ENCODE peak calls at places on chromosome 3, in ten cellular contexts. One of them, this sample, is unnamed.

GRCh38 chr3:108090066-108090700 is 648 bp downstream of the CD47 start:
- DNase-seq in heart right ventricle: peak; percentile 33
- DNase-seq in right atrium auricular region: no peak
- DNase-seq in upper lobe of right lung: no peak
- DNase-seq in Panc1: no peak
- DNase-seq in neural progenitor cell: peak; percentile 48
- DNase-seq in mammary epithelial cell: peak; percentile 62
- DNase-seq in esophagus squamous epithelium: no peak
- DNase-seq in transverse colon: peak; percentile 29
- DNase-seq in HCT116: no peak
- DNase-seq in this sample: peak; percentile 59

GRCh38 chr3:47964740-47965139 is 51.5 kb downstream of the MAP4 start:
- DNase-seq in heart right ventricle: no peak
- DNase-seq in right atrium auricular region: no peak
- DNase-seq in upper lobe of right lung: no peak
- DNase-seq in Panc1: no peak
- DNase-seq in neural progenitor cell: no peak
- DNase-seq in mammary epithelial cell: no peak
- DNase-seq in esophagus squamous epithelium: no peak
- DNase-seq in transverse colon: no peak
- DNase-seq in HCT116: no peak
- DNase-seq in this sample: no peak

GRCh38 chr3:190697901-190698300 is 164.6 kb downstream of the GMNC start:
- DNase-seq in heart right ventricle: no peak
- DNase-seq in right atrium auricular region: no peak
- DNase-seq in upper lobe of right lung: no peak
- DNase-seq in Panc1: no peak
- DNase-seq in neural progenitor cell: no peak
- DNase-seq in mammary epithelial cell: peak; percentile 73
- DNase-seq in esophagus squamous epithelium: no peak
- DNase-seq in transverse colon: no peak
- DNase-seq in HCT116: no peak
- DNase-seq in this sample: no peak

GRCh38 chr3:7800006-7800780 is 701.4 kb upstream of the LMCD1 start:
- DNase-seq in heart right ventricle: no peak
- DNase-seq in right atrium auricular region: no peak
- DNase-seq in upper lobe of right lung: no peak
- DNase-seq in Panc1: no peak
- DNase-seq in neural progenitor cell: peak; percentile 4
- DNase-seq in mammary epithelial cell: no peak
- DNase-seq in esophagus squamous epithelium: no peak
- DNase-seq in transverse colon: no peak
- DNase-seq in HCT116: no peak
- DNase-seq in this sample: no peak

GRCh38 chr3:70943886-70944285 is 631.4 kb upstream of the MDFIC2 start:
- DNase-seq in heart right ventricle: no peak
- DNase-seq in right atrium auricular region: no peak
- DNase-seq in upper lobe of right lung: no peak
- DNase-seq in Panc1: no peak
- DNase-seq in neural progenitor cell: no peak
- DNase-seq in mammary epithelial cell: no peak
- DNase-seq in esophagus squamous epithelium: no peak
- DNase-seq in transverse colon: no peak
- DNase-seq in HCT116: no peak
- DNase-seq in this sample: no peak

GRCh38 chr3:41681479-41681878 is 280.4 kb downstream of the ULK4 start:
- DNase-seq in heart right ventricle: no peak
- DNase-seq in right atrium auricular region: no peak
- DNase-seq in upper lobe of right lung: no peak
- DNase-seq in Panc1: no peak
- DNase-seq in neural progenitor cell: no peak
- DNase-seq in mammary epithelial cell: peak; percentile 87
- DNase-seq in esophagus squamous epithelium: no peak
- DNase-seq in transverse colon: no peak
- DNase-seq in HCT116: no peak
- DNase-seq in this sample: peak; percentile 3

GRCh38 chr3:99532246-99532645 is 106.1 kb upstream of the COL8A1 start:
- DNase-seq in heart right ventricle: peak; percentile 23
- DNase-seq in right atrium auricular region: no peak
- DNase-seq in upper lobe of right lung: no peak
- DNase-seq in Panc1: peak; percentile 25
- DNase-seq in neural progenitor cell: peak; percentile 80
- DNase-seq in mammary epithelial cell: peak; percentile 54
- DNase-seq in esophagus squamous epithelium: no peak
- DNase-seq in transverse colon: peak; percentile 37
- DNase-seq in HCT116: peak; percentile 31
- DNase-seq in this sample: no peak

GRCh38 chr3:165502707-165503106 is 306.5 kb upstream of the SLITRK3 start:
- DNase-seq in heart right ventricle: no peak
- DNase-seq in right atrium auricular region: no peak
- DNase-seq in upper lobe of right lung: no peak
- DNase-seq in Panc1: no peak
- DNase-seq in neural progenitor cell: peak; percentile 52
- DNase-seq in mammary epithelial cell: no peak
- DNase-seq in esophagus squamous epithelium: no peak
- DNase-seq in transverse colon: no peak
- DNase-seq in HCT116: no peak
- DNase-seq in this sample: no peak

GRCh38 chr3:158743664-158744566 is 11.7 kb upstream of the RARRES1 start:
- DNase-seq in heart right ventricle: no peak
- DNase-seq in right atrium auricular region: no peak
- DNase-seq in upper lobe of right lung: no peak
- DNase-seq in Panc1: no peak
- DNase-seq in neural progenitor cell: no peak
- DNase-seq in mammary epithelial cell: peak; percentile 22
- DNase-seq in esophagus squamous epithelium: no peak
- DNase-seq in transverse colon: peak; percentile 42
- DNase-seq in HCT116: no peak
- DNase-seq in this sample: no peak

GRCh38 chr3:170090601-170090981 is 52.8 kb downstream of the GPR160 start:
- DNase-seq in heart right ventricle: no peak
- DNase-seq in right atrium auricular region: no peak
- DNase-seq in upper lobe of right lung: no peak
- DNase-seq in Panc1: no peak
- DNase-seq in neural progenitor cell: no peak
- DNase-seq in mammary epithelial cell: no peak
- DNase-seq in esophagus squamous epithelium: no peak
- DNase-seq in transverse colon: no peak
- DNase-seq in HCT116: no peak
- DNase-seq in this sample: no peak

GRCh38 chr3:49498655-49499054 is 28.6 kb downstream of the DAG1 start:
- DNase-seq in heart right ventricle: no peak
- DNase-seq in right atrium auricular region: no peak
- DNase-seq in upper lobe of right lung: no peak
- DNase-seq in Panc1: no peak
- DNase-seq in neural progenitor cell: no peak
- DNase-seq in mammary epithelial cell: no peak
- DNase-seq in esophagus squamous epithelium: no peak
- DNase-seq in transverse colon: no peak
- DNase-seq in HCT116: no peak
- DNase-seq in this sample: no peak

GRCh38 chr3:151871639-151872468 is 1.6 kb upstream of the SUCNR1 start:
- DNase-seq in heart right ventricle: peak; percentile 17
- DNase-seq in right atrium auricular region: no peak
- DNase-seq in upper lobe of right lung: no peak
- DNase-seq in Panc1: no peak
- DNase-seq in neural progenitor cell: no peak
- DNase-seq in mammary epithelial cell: no peak
- DNase-seq in esophagus squamous epithelium: no peak
- DNase-seq in transverse colon: no peak
- DNase-seq in HCT116: no peak
- DNase-seq in this sample: no peak

GRCh38 chr3:124764746-124765145 is 34.5 kb downstream of the UMPS start:
- DNase-seq in heart right ventricle: no peak
- DNase-seq in right atrium auricular region: no peak
- DNase-seq in upper lobe of right lung: no peak
- DNase-seq in Panc1: no peak
- DNase-seq in neural progenitor cell: no peak
- DNase-seq in mammary epithelial cell: no peak
- DNase-seq in esophagus squamous epithelium: no peak
- DNase-seq in transverse colon: no peak
- DNase-seq in HCT116: no peak
- DNase-seq in this sample: no peak

GRCh38 chr3:158455406-158455805 is 115.6 kb upstream of the MLF1 start:
- DNase-seq in heart right ventricle: no peak
- DNase-seq in right atrium auricular region: no peak
- DNase-seq in upper lobe of right lung: no peak
- DNase-seq in Panc1: no peak
- DNase-seq in neural progenitor cell: no peak
- DNase-seq in mammary epithelial cell: no peak
- DNase-seq in esophagus squamous epithelium: no peak
- DNase-seq in transverse colon: no peak
- DNase-seq in HCT116: no peak
- DNase-seq in this sample: no peak

GRCh38 chr3:159187232-159187631 is 385.4 kb downstream of the MFSD1 start:
- DNase-seq in heart right ventricle: peak; percentile 4
- DNase-seq in right atrium auricular region: no peak
- DNase-seq in upper lobe of right lung: no peak
- DNase-seq in Panc1: no peak
- DNase-seq in neural progenitor cell: no peak
- DNase-seq in mammary epithelial cell: no peak
- DNase-seq in esophagus squamous epithelium: no peak
- DNase-seq in transverse colon: no peak
- DNase-seq in HCT116: no peak
- DNase-seq in this sample: no peak

GRCh38 chr3:31980530-31981205 is 394 bp downstream of the OSBPL10 start:
- DNase-seq in heart right ventricle: peak; percentile 27
- DNase-seq in right atrium auricular region: no peak
- DNase-seq in upper lobe of right lung: peak; percentile 90
- DNase-seq in Panc1: no peak
- DNase-seq in neural progenitor cell: peak; percentile 78
- DNase-seq in mammary epithelial cell: peak; percentile 81
- DNase-seq in esophagus squamous epithelium: peak; percentile 29
- DNase-seq in transverse colon: peak; percentile 81
- DNase-seq in HCT116: peak; percentile 53
- DNase-seq in this sample: no peak
- H3K27ac ChIP-seq in heart right ventricle: peak overlapping the region; percentile 83
- H3K27ac ChIP-seq in right atrium auricular region: peak overlapping the region; percentile 76
- H3K27ac ChIP-seq in upper lobe of right lung: peak overlapping the region; percentile 85
- H3K27ac ChIP-seq in Panc1: peak overlapping the region; percentile 99
- H3K27ac ChIP-seq in neural progenitor cell: no peak overlapping the region
- H3K27ac ChIP-seq in mammary epithelial cell: peak overlapping the region; percentile 88
- H3K27ac ChIP-seq in esophagus squamous epithelium: peak overlapping the region; percentile 98
- H3K27ac ChIP-seq in transverse colon: peak overlapping the region; percentile 98
- H3K27ac ChIP-seq in HCT116: peak overlapping the region; percentile 97
- H3K27ac ChIP-seq in this sample: peak overlapping the region; percentile 99

DNA sequence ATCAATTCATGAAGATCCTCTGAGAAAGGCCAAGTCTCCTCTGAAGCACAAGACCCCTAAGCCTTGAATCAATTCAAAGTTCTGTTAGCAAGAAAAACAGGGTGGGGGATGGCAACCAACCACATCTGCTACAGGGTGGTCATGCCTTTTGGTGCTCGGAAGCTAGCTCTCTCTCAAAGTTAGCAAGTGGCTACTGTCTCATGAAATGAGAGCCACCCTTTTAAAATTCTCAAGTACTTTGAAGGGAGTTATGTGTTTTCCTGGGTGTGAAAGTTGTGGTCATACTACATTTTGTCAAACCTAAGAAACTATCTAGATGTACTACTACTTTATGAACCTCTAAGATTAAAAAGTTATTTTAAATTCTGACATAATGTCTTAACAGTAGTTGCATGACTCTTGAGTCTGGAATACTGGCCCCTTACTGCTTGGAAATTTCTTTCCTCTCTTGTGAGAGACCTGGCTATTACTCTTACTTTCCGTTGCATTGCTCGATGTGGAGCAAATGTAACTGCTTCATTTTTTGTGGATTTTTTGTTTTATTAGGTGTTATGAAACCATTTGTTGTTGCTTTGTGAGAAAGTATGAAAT is 116.1 kb downstream of the CHST2 start:
- DNase-seq in heart right ventricle: no peak
- DNase-seq in right atrium auricular region: no peak
- DNase-seq in upper lobe of right lung: no peak
- DNase-seq in Panc1: no peak
- DNase-seq in neural progenitor cell: no peak
- DNase-seq in mammary epithelial cell: no peak
- DNase-seq in esophagus squamous epithelium: no peak
- DNase-seq in transverse colon: no peak
- DNase-seq in HCT116: no peak
- DNase-seq in this sample: no peak
- TF ChIP-seq CTCF in heart right ventricle: no peak
- TF ChIP-seq CTCF in right atrium auricular region: no peak
- TF ChIP-seq CTCF in upper lobe of right lung: no peak
- TF ChIP-seq CTCF in Panc1: no peak
- TF ChIP-seq CTCF in neural progenitor cell: no peak
- TF ChIP-seq CTCF in mammary epithelial cell: no peak
- TF ChIP-seq CTCF in esophagus squamous epithelium: no peak
- TF ChIP-seq CTCF in transverse colon: no peak
- TF ChIP-seq CTCF in HCT116: no peak
- TF ChIP-seq CTCF in this sample: no peak

GRCh38 chr3:149539491-149539890 is 65.0 kb downstream of the TM4SF4 start:
- DNase-seq in heart right ventricle: no peak
- DNase-seq in right atrium auricular region: no peak
- DNase-seq in upper lobe of right lung: no peak
- DNase-seq in Panc1: no peak
- DNase-seq in neural progenitor cell: no peak
- DNase-seq in mammary epithelial cell: no peak
- DNase-seq in esophagus squamous epithelium: no peak
- DNase-seq in transverse colon: no peak
- DNase-seq in HCT116: no peak
- DNase-seq in this sample: no peak
- H3K27ac ChIP-seq in heart right ventricle: no peak overlapping the region
- H3K27ac ChIP-seq in right atrium auricular region: no peak overlapping the region
- H3K27ac ChIP-seq in upper lobe of right lung: no peak overlapping the region
- H3K27ac ChIP-seq in Panc1: peak overlapping the region; percentile 100
- H3K27ac ChIP-seq in neural progenitor cell: no peak overlapping the region
- H3K27ac ChIP-seq in mammary epithelial cell: no peak overlapping the region
- H3K27ac ChIP-seq in esophagus squamous epithelium: peak overlapping the region; percentile 42
- H3K27ac ChIP-seq in transverse colon: no peak overlapping the region
- H3K27ac ChIP-seq in HCT116: no peak overlapping the region
- H3K27ac ChIP-seq in this sample: no peak overlapping the region

DNA sequence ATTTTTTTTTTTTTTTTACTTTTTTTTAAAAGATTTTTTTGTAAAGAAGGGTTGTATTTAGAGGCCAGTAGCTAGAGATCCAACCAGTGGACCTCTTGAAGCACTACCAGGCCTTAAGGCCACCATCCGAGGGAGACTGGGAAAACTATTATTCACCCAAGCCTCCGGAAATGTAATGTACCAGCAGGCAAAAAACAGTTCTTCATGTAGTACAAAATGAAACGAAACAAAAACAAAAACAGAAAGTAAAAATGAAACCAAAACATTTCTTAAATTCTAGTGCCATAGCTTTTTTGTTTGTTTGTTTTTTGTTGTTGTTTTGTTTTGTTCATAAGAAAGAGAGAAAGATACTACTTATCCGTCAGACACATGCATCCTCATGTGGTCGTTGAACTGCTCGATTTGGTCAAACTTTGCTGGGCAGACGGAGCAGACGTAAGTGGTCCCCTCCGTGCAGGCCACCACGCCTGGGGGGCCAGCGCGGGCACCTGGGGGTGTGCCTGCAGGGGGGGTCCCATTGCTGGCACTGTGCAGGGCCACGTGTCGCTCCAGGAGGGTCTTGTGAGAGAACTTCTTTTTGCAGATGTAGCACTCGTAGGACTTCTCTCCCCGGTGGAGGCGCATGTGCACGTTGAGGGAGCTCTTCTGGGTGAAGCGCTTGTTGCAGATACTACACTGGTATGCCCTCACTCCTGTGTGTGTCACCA is 45.0 kb downstream of the TIGIT start:
- DNase-seq in heart right ventricle: no peak
- DNase-seq in right atrium auricular region: no peak
- DNase-seq in upper lobe of right lung: no peak
- DNase-seq in Panc1: no peak
- DNase-seq in neural progenitor cell: no peak
- DNase-seq in mammary epithelial cell: no peak
- DNase-seq in esophagus squamous epithelium: no peak
- DNase-seq in transverse colon: no peak
- DNase-seq in HCT116: no peak
- DNase-seq in this sample: no peak
- TF ChIP-seq CTCF in heart right ventricle: no peak
- TF ChIP-seq CTCF in right atrium auricular region: no peak
- TF ChIP-seq CTCF in upper lobe of right lung: no peak
- TF ChIP-seq CTCF in Panc1: no peak
- TF ChIP-seq CTCF in neural progenitor cell: no peak
- TF ChIP-seq CTCF in mammary epithelial cell: no peak
- TF ChIP-seq CTCF in esophagus squamous epithelium: no peak
- TF ChIP-seq CTCF in transverse colon: no peak
- TF ChIP-seq CTCF in HCT116: no peak
- TF ChIP-seq CTCF in this sample: no peak

This sample was measured in RWPE1.